ENCODE peak calls at places on chromosomes 3 and 15, in eight cellular contexts. One of them, this sample, is unnamed.

GRCh38 chr3:76044601-76045600 is 259.6 kb upstream of the ZNF717 start:
- DNase-seq in erythroblast: peak
- DNase-seq in GM12878: no peak
- DNase-seq in spleen: no peak
- DNase-seq in adrenal gland: peak
- DNase-seq in breast epithelium: no peak
- DNase-seq in sigmoid colon: no peak
- DNase-seq in IMR-90: peak
- DNase-seq in this sample: no peak

GRCh38 chr3:136503056-136503455 is 249.1 kb downstream of the STAG1 start:
- DNase-seq in erythroblast: no peak
- DNase-seq in GM12878: no peak
- DNase-seq in spleen: no peak
- DNase-seq in adrenal gland: no peak
- DNase-seq in breast epithelium: no peak
- DNase-seq in sigmoid colon: no peak
- DNase-seq in IMR-90: no peak
- DNase-seq in this sample: no peak

GRCh38 chr3:73045391-73045790 is 16.1 kb upstream of the EBLN2 start:
- DNase-seq in erythroblast: peak
- DNase-seq in GM12878: no peak
- DNase-seq in spleen: no peak
- DNase-seq in adrenal gland: no peak
- DNase-seq in breast epithelium: no peak
- DNase-seq in sigmoid colon: no peak
- DNase-seq in IMR-90: peak
- DNase-seq in this sample: no peak

GRCh38 chr15:92796163-92796611 is 103.9 kb upstream of the CHD2 start:
- DNase-seq in erythroblast: no peak
- DNase-seq in GM12878: no peak
- DNase-seq in spleen: peak
- DNase-seq in adrenal gland: peak
- DNase-seq in breast epithelium: no peak
- DNase-seq in sigmoid colon: no peak
- DNase-seq in IMR-90: no peak
- DNase-seq in this sample: no peak

GRCh38 chr3:124995460-124995994 is 60.3 kb downstream of the HEG1 start:
- DNase-seq in erythroblast: peak
- DNase-seq in GM12878: peak
- DNase-seq in spleen: no peak
- DNase-seq in adrenal gland: peak
- DNase-seq in breast epithelium: no peak
- DNase-seq in sigmoid colon: peak
- DNase-seq in IMR-90: peak
- DNase-seq in this sample: peak

GRCh38 chr15:83698294-83698693 is 44.4 kb downstream of the ADAMTSL3 start:
- DNase-seq in erythroblast: no peak
- DNase-seq in GM12878: no peak
- DNase-seq in spleen: no peak
- DNase-seq in adrenal gland: peak
- DNase-seq in breast epithelium: peak
- DNase-seq in sigmoid colon: peak
- DNase-seq in IMR-90: peak
- DNase-seq in this sample: peak

GRCh38 chr3:143302638-143303171 is 183.1 kb downstream of the CHST2 start:
- DNase-seq in erythroblast: no peak
- DNase-seq in GM12878: no peak
- DNase-seq in spleen: peak
- DNase-seq in adrenal gland: peak
- DNase-seq in breast epithelium: no peak
- DNase-seq in sigmoid colon: no peak
- DNase-seq in IMR-90: peak
- DNase-seq in this sample: peak

GRCh38 chr3:186361612-186362408 is at the start of gene DGKG:
- DNase-seq in erythroblast: no peak
- DNase-seq in GM12878: no peak
- DNase-seq in spleen: peak
- DNase-seq in adrenal gland: peak
- DNase-seq in breast epithelium: peak
- DNase-seq in sigmoid colon: peak
- DNase-seq in IMR-90: no peak
- DNase-seq in this sample: peak

GRCh38 chr15:40103124-40103858 is 5.4 kb downstream of the BMF start:
- DNase-seq in erythroblast: no peak
- DNase-seq in GM12878: no peak
- DNase-seq in spleen: peak
- DNase-seq in adrenal gland: peak
- DNase-seq in breast epithelium: peak
- DNase-seq in sigmoid colon: peak
- DNase-seq in IMR-90: peak
- DNase-seq in this sample: peak

DNA sequence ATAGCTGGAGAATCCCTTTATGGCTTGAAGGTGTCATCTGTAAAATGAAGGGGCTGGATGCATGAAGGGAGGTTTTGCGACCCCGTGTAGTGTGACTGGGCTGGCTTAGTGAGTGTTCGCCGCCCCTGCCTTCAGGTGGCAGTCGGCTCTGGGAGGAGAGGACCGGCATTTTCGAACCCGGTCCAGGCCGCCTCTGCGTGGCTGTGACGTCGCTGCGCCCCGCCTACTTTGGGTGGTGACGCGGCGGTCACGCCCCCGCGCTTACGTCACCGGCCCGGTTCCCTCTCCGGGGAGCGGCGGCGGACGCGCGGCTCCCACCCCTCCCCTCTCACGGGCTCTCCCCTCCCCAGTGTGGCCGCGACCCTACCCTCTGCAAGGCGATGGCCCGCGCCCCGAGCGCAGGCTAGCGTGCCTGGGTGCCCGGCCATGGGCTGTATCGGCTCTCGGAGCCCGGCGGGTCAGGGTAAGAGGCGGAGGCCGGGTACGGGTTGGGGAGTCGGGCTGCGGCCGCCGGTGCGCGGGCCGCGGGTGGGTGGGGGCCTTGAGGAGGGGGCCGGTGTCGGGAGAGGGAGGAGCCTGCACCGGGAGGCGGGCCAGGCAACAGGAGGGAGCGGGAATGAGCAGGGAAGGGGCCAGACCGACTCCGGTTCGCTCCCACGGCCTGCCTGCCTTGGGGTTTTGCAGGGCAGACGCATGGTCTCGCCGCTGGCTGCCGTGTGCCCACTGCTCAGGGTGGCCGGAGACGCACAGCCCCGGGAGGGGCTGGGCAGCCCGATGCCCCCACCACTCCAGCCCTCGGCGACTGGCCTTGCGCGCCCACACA is 1.5 kb upstream of the FAM131A start:
- DNase-seq in erythroblast: peak
- DNase-seq in GM12878: no peak
- DNase-seq in spleen: peak
- DNase-seq in adrenal gland: peak
- DNase-seq in breast epithelium: peak
- DNase-seq in sigmoid colon: peak
- DNase-seq in IMR-90: peak
- DNase-seq in this sample: peak
- TF ChIP-seq POLR2A in erythroblast: peak
- TF ChIP-seq POLR2A in GM12878: peak
- TF ChIP-seq POLR2A in spleen: no peak
- TF ChIP-seq POLR2A in adrenal gland: peak
- TF ChIP-seq POLR2A in breast epithelium: peak
- TF ChIP-seq POLR2A in sigmoid colon: peak
- TF ChIP-seq POLR2A in IMR-90: peak
- TF ChIP-seq POLR2A in this sample: peak

GRCh38 chr3:38453075-38453913 is at the start of gene ACVR2B:
- DNase-seq in erythroblast: peak
- DNase-seq in GM12878: no peak
- DNase-seq in spleen: peak
- DNase-seq in adrenal gland: peak
- DNase-seq in breast epithelium: peak
- DNase-seq in sigmoid colon: peak
- DNase-seq in IMR-90: peak
- DNase-seq in this sample: peak

GRCh38 chr3:38455639-38456430 is 2.1 kb downstream of the ACVR2B start:
- DNase-seq in erythroblast: no peak
- DNase-seq in GM12878: no peak
- DNase-seq in spleen: no peak
- DNase-seq in adrenal gland: peak
- DNase-seq in breast epithelium: no peak
- DNase-seq in sigmoid colon: peak
- DNase-seq in IMR-90: peak
- DNase-seq in this sample: no peak

GRCh38 chr3:38454884-38455638 is 1.4 kb downstream of the ACVR2B start:
- DNase-seq in erythroblast: peak
- DNase-seq in GM12878: no peak
- DNase-seq in spleen: peak
- DNase-seq in adrenal gland: peak
- DNase-seq in breast epithelium: peak
- DNase-seq in sigmoid colon: peak
- DNase-seq in IMR-90: peak
- DNase-seq in this sample: peak

GRCh38 chr3:38453914-38454178 is 156 bp downstream of the ACVR2B start:
- DNase-seq in erythroblast: no peak
- DNase-seq in GM12878: no peak
- DNase-seq in spleen: no peak
- DNase-seq in adrenal gland: no peak
- DNase-seq in breast epithelium: no peak
- DNase-seq in sigmoid colon: no peak
- DNase-seq in IMR-90: no peak
- DNase-seq in this sample: no peak

GRCh38 chr3:38454179-38454883 is 641 bp downstream of the ACVR2B start:
- DNase-seq in erythroblast: peak
- DNase-seq in GM12878: no peak
- DNase-seq in spleen: peak
- DNase-seq in adrenal gland: peak
- DNase-seq in breast epithelium: no peak
- DNase-seq in sigmoid colon: no peak
- DNase-seq in IMR-90: peak
- DNase-seq in this sample: peak
- TF ChIP-seq POLR2A in erythroblast: peak
- TF ChIP-seq POLR2A in GM12878: peak
- TF ChIP-seq POLR2A in spleen: no peak
- TF ChIP-seq POLR2A in adrenal gland: peak
- TF ChIP-seq POLR2A in breast epithelium: no peak
- TF ChIP-seq POLR2A in sigmoid colon: no peak
- TF ChIP-seq POLR2A in IMR-90: no peak
- TF ChIP-seq POLR2A in this sample: no peak

GRCh38 chr3:153096611-153097200 is 65.3 kb upstream of the RAP2B start:
- DNase-seq in erythroblast: no peak
- DNase-seq in GM12878: no peak
- DNase-seq in spleen: no peak
- DNase-seq in adrenal gland: no peak
- DNase-seq in breast epithelium: no peak
- DNase-seq in sigmoid colon: no peak
- DNase-seq in IMR-90: peak
- DNase-seq in this sample: no peak

GRCh38 chr3:153094386-153094785 is 67.6 kb upstream of the RAP2B start:
- DNase-seq in erythroblast: no peak
- DNase-seq in GM12878: no peak
- DNase-seq in spleen: no peak
- DNase-seq in adrenal gland: no peak
- DNase-seq in breast epithelium: no peak
- DNase-seq in sigmoid colon: no peak
- DNase-seq in IMR-90: no peak
- DNase-seq in this sample: no peak

GRCh38 chr3:153097213-153097612 is 64.8 kb upstream of the RAP2B start:
- DNase-seq in erythroblast: no peak
- DNase-seq in GM12878: no peak
- DNase-seq in spleen: no peak
- DNase-seq in adrenal gland: no peak
- DNase-seq in breast epithelium: no peak
- DNase-seq in sigmoid colon: no peak
- DNase-seq in IMR-90: no peak
- DNase-seq in this sample: no peak

GRCh38 chr3:153090973-153091372 is 71.1 kb upstream of the RAP2B start:
- DNase-seq in erythroblast: no peak
- DNase-seq in GM12878: no peak
- DNase-seq in spleen: no peak
- DNase-seq in adrenal gland: no peak
- DNase-seq in breast epithelium: no peak
- DNase-seq in sigmoid colon: no peak
- DNase-seq in IMR-90: no peak
- DNase-seq in this sample: no peak

DNA sequence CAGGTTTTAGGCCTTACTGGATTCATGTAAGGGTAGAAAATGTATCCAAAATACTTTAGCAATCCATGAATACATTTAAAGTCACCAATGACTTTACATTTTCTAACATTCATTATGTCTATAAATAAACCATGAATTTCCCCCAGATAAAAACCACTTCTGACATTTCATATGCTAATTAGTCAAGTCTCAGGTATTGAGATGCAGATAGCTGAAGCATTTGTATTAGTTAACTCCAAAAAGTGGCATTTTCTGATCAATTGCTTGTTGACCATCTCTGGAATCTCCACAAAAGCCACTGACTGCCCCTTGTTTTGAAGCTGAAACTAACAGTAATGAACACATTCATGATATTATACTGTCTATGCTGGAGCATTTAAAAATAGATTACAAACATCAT is 68.4 kb upstream of the RAP2B start:
- DNase-seq in erythroblast: no peak
- DNase-seq in GM12878: no peak
- DNase-seq in spleen: no peak
- DNase-seq in adrenal gland: no peak
- DNase-seq in breast epithelium: no peak
- DNase-seq in sigmoid colon: no peak
- DNase-seq in IMR-90: no peak
- DNase-seq in this sample: no peak
- TF ChIP-seq POLR2A in erythroblast: no peak
- TF ChIP-seq POLR2A in GM12878: no peak
- TF ChIP-seq POLR2A in spleen: no peak
- TF ChIP-seq POLR2A in adrenal gland: no peak
- TF ChIP-seq POLR2A in breast epithelium: no peak
- TF ChIP-seq POLR2A in sigmoid colon: no peak
- TF ChIP-seq POLR2A in IMR-90: no peak
- TF ChIP-seq POLR2A in this sample: no peak

GRCh38 chr3:197297020-197297419 is 1.4 kb downstream of the DLG1 start:
- DNase-seq in erythroblast: peak
- DNase-seq in GM12878: no peak
- DNase-seq in spleen: no peak
- DNase-seq in adrenal gland: no peak
- DNase-seq in breast epithelium: no peak
- DNase-seq in sigmoid colon: no peak
- DNase-seq in IMR-90: no peak
- DNase-seq in this sample: no peak

GRCh38 chr3:197300361-197300760 is 1.9 kb upstream of the DLG1 start:
- DNase-seq in erythroblast: no peak
- DNase-seq in GM12878: no peak
- DNase-seq in spleen: no peak
- DNase-seq in adrenal gland: no peak
- DNase-seq in breast epithelium: no peak
- DNase-seq in sigmoid colon: peak
- DNase-seq in IMR-90: no peak
- DNase-seq in this sample: no peak

GRCh38 chr3:197298858-197299854 is 744 bp upstream of the DLG1 start:
- DNase-seq in erythroblast: peak
- DNase-seq in GM12878: no peak
- DNase-seq in spleen: peak
- DNase-seq in adrenal gland: peak
- DNase-seq in breast epithelium: peak
- DNase-seq in sigmoid colon: peak
- DNase-seq in IMR-90: no peak
- DNase-seq in this sample: peak

GRCh38 chr3:197297476-197298340 is 704 bp downstream of the DLG1 start:
- DNase-seq in erythroblast: peak
- DNase-seq in GM12878: no peak
- DNase-seq in spleen: peak
- DNase-seq in adrenal gland: peak
- DNase-seq in breast epithelium: peak
- DNase-seq in sigmoid colon: peak
- DNase-seq in IMR-90: peak
- DNase-seq in this sample: peak

GRCh38 chr3:197298341-197298857 is at the start of gene DLG1:
- DNase-seq in erythroblast: peak
- DNase-seq in GM12878: peak
- DNase-seq in spleen: peak
- DNase-seq in adrenal gland: peak
- DNase-seq in breast epithelium: peak
- DNase-seq in sigmoid colon: peak
- DNase-seq in IMR-90: peak
- DNase-seq in this sample: peak
- TF ChIP-seq POLR2A in erythroblast: peak
- TF ChIP-seq POLR2A in GM12878: peak
- TF ChIP-seq POLR2A in spleen: no peak
- TF ChIP-seq POLR2A in adrenal gland: peak
- TF ChIP-seq POLR2A in breast epithelium: peak
- TF ChIP-seq POLR2A in sigmoid colon: peak
- TF ChIP-seq POLR2A in IMR-90: peak
- TF ChIP-seq POLR2A in this sample: peak